ENCODE peak calls at places on chromosome 19, in five cellular contexts. W, O, S, P and G are unnamed samples.
A peak's percentile ranks its signal among the peaks of the same experiment; 100 is the strongest.

GRCh38 chr19:35013047-35013819 is 13.1 kb downstream of the GRAMD1A start:
- DNase-seq in W (peak; percentile 65), O (peak; percentile 77), S (no peak), P (no peak), G (peak; percentile 84)

GRCh38 chr19:48258350-48258749 is 2.6 kb upstream of the CARD8 start:
- DNase-seq in W (no peak), O (no peak), S (no peak), P (no peak), G (no peak)

GRCh38 chr19:14089662-14090508 is 666 bp downstream of the SAMD1 start:
- DNase-seq in W (peak; percentile 83), O (peak; percentile 63), S (no peak), P (peak; percentile 61), G (peak; percentile 60)

GRCh38 chr19:13964776-13965175 is 12.5 kb downstream of the DCAF15 start:
- DNase-seq in W (no peak), O (no peak), S (no peak), P (no peak), G (no peak)

GRCh38 chr19:40690699-40691420 is 409 bp upstream of the NUMBL start:
- DNase-seq in W (peak; percentile 97), O (peak; percentile 96), S (peak; percentile 76), P (no peak), G (peak; percentile 94)

GRCh38 chr19:13817018-13817614 is 21.9 kb downstream of the ZSWIM4 start:
- DNase-seq in W (peak; percentile 30), O (peak; percentile 82), S (no peak), P (no peak), G (no peak)

GRCh38 chr19:15869109-15869555 is 28.7 kb downstream of the CYP4F2 start:
- DNase-seq in W (peak; percentile 52), O (peak; percentile 33), S (no peak), P (peak; percentile 4), G (peak; percentile 22)

GRCh38 chr19:4122480-4122879 is 1.4 kb downstream of the MAP2K2 start:
- DNase-seq in W (no peak), O (no peak), S (no peak), P (no peak), G (no peak)

GRCh38 chr19:42552086-42553065 is 24.1 kb upstream of the CEACAM1 start:
- DNase-seq in W (no peak), O (no peak), S (no peak), P (no peak), G (no peak)

GRCh38 chr19:55175117-55175867 is 4.8 kb downstream of the SYT5 start:
- DNase-seq in W (no peak), O (no peak), S (no peak), P (no peak), G (no peak)

GRCh38 chr19:14073925-14074838 is 1.6 kb downstream of the MISP3 start:
- DNase-seq in W (peak; percentile 59), O (peak; percentile 78), S (no peak), P (peak; percentile 33), G (no peak)

GRCh38 chr19:57675881-57676280 is 5.9 kb upstream of the ZNF551 start:
- DNase-seq in W (peak; percentile 91), O (no peak), S (no peak), P (no peak), G (no peak)

GRCh38 chr19:12788682-12789097 is 2.6 kb upstream of the JUNB start:
- DNase-seq in W (peak; percentile 85), O (peak; percentile 89), S (no peak), P (no peak), G (peak; percentile 90)

GRCh38 chr19:10580979-10581631 is 6.0 kb downstream of the AP1M2 start:
- DNase-seq in W (peak; percentile 98), O (peak; percentile 91), S (peak; percentile 36), P (peak; percentile 89), G (peak; percentile 90)

GRCh38 chr19:8631425-8631819 is 989 bp downstream of the NFILZ start:
- DNase-seq in W (peak; percentile 48), O (peak; percentile 29), S (no peak), P (peak; percentile 48), G (no peak)

GRCh38 chr19:27774337-27774736 is 1438.6 kb downstream of the UQCRFS1 start:
- DNase-seq in W (peak; percentile 16), O (no peak), S (no peak), P (no peak), G (peak; percentile 43)

GRCh38 chr19:42074513-42075363 is 1.2 kb upstream of the ZNF574 start:
- DNase-seq in W (peak; percentile 47), O (peak; percentile 43), S (no peak), P (no peak), G (no peak)

GRCh38 chr19:29259867-29260281 is 46.9 kb upstream of the UQCRFS1 start:
- DNase-seq in W (no peak), O (no peak), S (no peak), P (no peak), G (no peak)

GRCh38 chr19:39448271-39448670 is 2.9 kb downstream of the SUPT5H start:
- DNase-seq in W (peak; percentile 67), O (no peak), S (no peak), P (no peak), G (no peak)

GRCh38 chr19:23528376-23528775 is 133.1 kb upstream of the ZNF91 start:
- DNase-seq in W (no peak), O (no peak), S (no peak), P (no peak), G (no peak)

GRCh38 chr19:1736916-1737315 is 16.4 kb upstream of the ONECUT3 start:
- DNase-seq in W (no peak), O (no peak), S (no peak), P (no peak), G (no peak)

GRCh38 chr19:13176345-13176744 is 26.1 kb downstream of the IER2 start:
- DNase-seq in W (no peak), O (no peak), S (no peak), P (no peak), G (no peak)

GRCh38 chr19:29936409-29936808 is 5.6 kb upstream of the URI1 start:
- DNase-seq in W (no peak), O (no peak), S (no peak), P (no peak), G (no peak)

GRCh38 chr19:39131255-39131755 is 5.7 kb downstream of the PAK4 start:
- DNase-seq in W (no peak), O (no peak), S (no peak), P (no peak), G (no peak)

GRCh38 chr19:9570255-9570654 is 14.0 kb downstream of the ZNF121 start:
- DNase-seq in W (no peak), O (no peak), S (no peak), P (no peak), G (no peak)

GRCh38 chr19:38478273-38478971 is 44.9 kb downstream of the RYR1 start:
- DNase-seq in W (peak; percentile 18), O (no peak), S (no peak), P (no peak), G (peak; percentile 65)

GRCh38 chr19:3102239-3103140 is 8.3 kb downstream of the GNA11 start:
- DNase-seq in W (no peak), O (no peak), S (no peak), P (no peak), G (no peak)

GRCh38 chr19:3099347-3100145 is 5.4 kb downstream of the GNA11 start:
- DNase-seq in W (no peak), O (no peak), S (no peak), P (no peak), G (no peak)

GRCh38 chr19:3098515-3099346 is 4.6 kb downstream of the GNA11 start:
- DNase-seq in W (peak; percentile 75), O (peak; percentile 59), S (no peak), P (no peak), G (no peak)

GRCh38 chr19:3100331-3100730 is 6.2 kb downstream of the GNA11 start:
- DNase-seq in W (no peak), O (no peak), S (no peak), P (no peak), G (no peak)

GRCh38 chr19:3100747-3101730 is 6.9 kb downstream of the GNA11 start:
- DNase-seq in W (no peak), O (no peak), S (no peak), P (no peak), G (no peak)
- H3K27ac ChIP-seq in W (no peak overlapping the region), O (no peak overlapping the region), S (no peak overlapping the region), P (no peak overlapping the region), G (peak overlapping the region; percentile 43)

GRCh38 chr19:19209372-19209771 is 2.4 kb upstream of the NCAN start:
- DNase-seq in W (no peak), O (no peak), S (no peak), P (no peak), G (no peak)

GRCh38 chr19:19213822-19214558 is 2.2 kb downstream of the NCAN start:
- DNase-seq in W (no peak), O (no peak), S (no peak), P (no peak), G (no peak)

GRCh38 chr19:19214892-19215291 is 3.1 kb downstream of the NCAN start:
- DNase-seq in W (peak; percentile 56), O (no peak), S (no peak), P (peak; percentile 82), G (no peak)

GRCh38 chr19:19212866-19213265 is 1.1 kb downstream of the NCAN start:
- DNase-seq in W (no peak), O (no peak), S (no peak), P (no peak), G (no peak)

DNA sequence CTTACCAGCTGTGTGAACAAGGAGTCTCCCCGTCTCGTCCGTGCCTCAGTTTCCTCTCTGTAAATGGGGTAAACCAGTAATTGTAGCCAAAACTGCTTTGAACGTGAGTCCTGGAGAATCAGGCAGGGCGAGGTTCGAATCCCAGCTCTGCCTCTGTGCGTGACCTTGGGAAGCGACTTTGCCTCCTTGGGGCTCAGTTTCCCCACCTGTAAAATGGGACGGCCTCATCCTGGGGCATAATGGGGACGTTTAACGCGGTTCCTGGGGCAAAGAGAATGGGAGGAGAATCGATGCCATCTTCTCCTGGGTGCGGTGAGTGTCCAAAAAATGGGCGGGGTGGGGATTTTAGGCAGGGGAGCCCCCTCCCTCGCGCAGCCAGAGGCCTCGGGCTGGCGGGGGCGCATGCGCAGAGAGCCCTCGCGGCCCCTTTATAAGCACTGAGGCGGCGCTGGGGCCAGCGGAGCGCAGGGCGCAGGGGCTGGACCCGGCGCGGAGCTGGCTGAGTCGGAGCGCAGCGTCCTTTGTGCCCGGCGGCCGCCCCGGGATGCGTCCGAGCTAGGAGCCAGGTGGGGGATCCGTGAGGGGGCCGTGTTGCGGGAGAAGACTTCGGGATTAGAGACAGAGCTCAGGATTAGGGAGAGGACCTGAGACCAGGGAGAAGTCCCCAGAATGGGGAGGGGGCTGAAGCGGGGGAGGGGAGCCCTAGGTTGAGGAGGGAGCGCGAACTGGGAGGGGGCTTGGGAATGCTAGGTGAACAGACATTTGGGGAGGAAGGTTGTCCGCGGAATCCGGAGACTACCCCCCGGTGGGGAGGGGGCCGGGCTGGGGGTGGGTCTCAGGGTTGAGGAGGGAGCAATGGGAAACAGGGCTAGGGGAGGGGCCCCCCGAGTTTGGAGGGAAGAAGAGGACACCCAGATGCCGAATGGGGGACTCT is at the start of gene NCAN:
- DNase-seq in W (no peak), O (no peak), S (no peak), P (peak; percentile 42), G (peak; percentile 48)
- H3K36me3 ChIP-seq in W (no peaks in the 10 kb centered on the region), O (no peaks in the 10 kb centered on the region), S (no peaks in the 10 kb centered on the region), P (peaks cover 8% of the 10 kb centered on the region), G (no peaks in the 10 kb centered on the region)

GRCh38 chr19:677201-677600 is 1.0 kb downstream of the FSTL3 start:
- DNase-seq in W (peak; percentile 93), O (peak; percentile 63), S (no peak), P (no peak), G (no peak)
- H3K4me3 ChIP-seq in W (peak overlapping the region; percentile 78), O (peak overlapping the region; percentile 41), S (peak overlapping the region; percentile 46), P (no peak overlapping the region), G (no peak overlapping the region)

DNA sequence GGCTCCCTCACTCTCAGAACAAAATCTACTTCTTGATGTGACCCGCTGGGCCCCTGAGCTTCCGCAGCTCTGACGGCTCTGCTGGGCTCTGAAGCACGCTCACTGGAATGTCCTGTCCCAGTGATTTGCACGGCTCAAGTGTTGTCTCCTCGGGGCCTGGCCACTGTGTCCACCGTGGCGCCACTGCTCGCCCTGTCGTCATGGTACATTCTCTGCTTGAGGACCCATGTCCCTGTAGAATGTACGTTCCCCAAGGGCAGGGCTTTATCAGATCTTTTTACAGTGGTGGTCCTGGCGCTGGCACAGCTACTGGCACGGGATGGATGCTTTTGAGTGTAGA is 12.1 kb downstream of the KLHL26 start:
- DNase-seq in W (no peak), O (no peak), S (no peak), P (no peak), G (no peak)
- H3K27ac ChIP-seq in W (no peak overlapping the region), O (peak overlapping the region; percentile 87), S (peak overlapping the region; percentile 86), P (no peak overlapping the region), G (no peak overlapping the region)